ENCODE peak calls at places on chromosomes 13 and 19, in five cellular contexts. W is stimulated activated CD4-positive, alpha-beta T cell treated with anti-CD3 and anti-CD28 coated beads, Interleukin-12 subunit alpha, Interleukin-12 subunit beta, amount 100 ng/mL, for 48 hours; Q is upper lobe of left lung; C is GM06990; O is iPS DF 19.7. G is an unnamed sample.

GRCh38 chr19:8304841-8305621 is 3.1 kb downstream of the CD320 start:
- DNase-seq in O (no peak), C (no peak), Q (peak), W (no peak), G (no peak)

GRCh38 chr19:55483681-55484361 is 1.2 kb upstream of the NAT14 start:
- DNase-seq in C (no peak), W (no peak), Q (peak), O (no peak), G (no peak)

GRCh38 chr13:30341815-30342570 is 34.6 kb upstream of the KATNAL1 start:
- DNase-seq in W (no peak), O (no peak), C (no peak), Q (no peak), G (peak)

GRCh38 chr19:2495130-2495641 is 19.3 kb downstream of the GADD45B start:
- DNase-seq in C (no peak), W (no peak), O (no peak), Q (peak), G (peak)

GRCh38 chr13:105814219-105814901 is 721.1 kb downstream of the EFNB2 start:
- DNase-seq in O (no peak), W (no peak), C (no peak), Q (no peak), G (no peak)

GRCh38 chr13:36804588-36804987 is 14.4 kb upstream of the RFXAP start:
- DNase-seq in O (no peak), Q (no peak), C (no peak), W (no peak), G (no peak)

GRCh38 chr19:33459220-33459619 is 62.4 kb downstream of the PEPD start:
- DNase-seq in O (no peak), C (no peak), W (no peak), Q (no peak), G (no peak)

GRCh38 chr13:111217661-111218060 is 102.6 kb downstream of the ARHGEF7 start:
- DNase-seq in C (no peak), W (no peak), Q (peak), O (no peak), G (no peak)

GRCh38 chr19:41694831-41695635 is 7.0 kb upstream of the CEACAM7 start:
- DNase-seq in W (no peak), O (no peak), C (no peak), Q (no peak), G (no peak)

GRCh38 chr13:29993716-29994488 is 143.5 kb upstream of the UBL3 start:
- DNase-seq in Q (peak), C (no peak), O (no peak), W (no peak), G (peak)

GRCh38 chr19:58372311-58373133 is 8.3 kb downstream of the ZNF837 start:
- DNase-seq in Q (no peak), W (no peak), O (no peak), C (no peak), G (no peak)

GRCh38 chr13:48263196-48263595 is 30.2 kb downstream of the ITM2B start:
- DNase-seq in O (no peak), C (no peak), Q (no peak), W (no peak), G (no peak)

GRCh38 chr13:105579821-105580707 is 955.4 kb downstream of the EFNB2 start:
- DNase-seq in C (no peak), O (no peak), Q (no peak), W (no peak), G (no peak)

GRCh38 chr19:47644743-47645499 is 36.0 kb downstream of the BICRA start:
- DNase-seq in C (no peak), W (no peak), O (no peak), Q (no peak), G (no peak)

GRCh38 chr19:33194884-33195710 is 967 bp downstream of the LRP3 start:
- DNase-seq in C (no peak), O (no peak), Q (peak), W (no peak), G (peak)

GRCh38 chr13:83498486-83499190 is 383.6 kb downstream of the SLITRK1 start:
- DNase-seq in C (no peak), O (no peak), W (no peak), Q (no peak), G (no peak)

GRCh38 chr13:78600317-78600899 is 2.9 kb downstream of the POU4F1 start:
- DNase-seq in C (no peak), W (no peak), O (no peak), Q (no peak), G (no peak)

GRCh38 chr13:19150712-19151228 is 30.9 kb downstream of the TUBA3C start:
- DNase-seq in C (no peak), Q (peak), W (no peak), O (no peak), G (no peak)

GRCh38 chr19:38425810-38426466 is at the start of gene RASGRP4:
- DNase-seq in O (no peak), W (peak), Q (no peak), C (peak), G (no peak)

GRCh38 chr13:110883539-110883938 is 31.3 kb downstream of the ANKRD10 start:
- DNase-seq in C (no peak), O (no peak), Q (no peak), W (no peak), G (no peak)

GRCh38 chr13:26784704-26785639 is 24.4 kb upstream of the GPR12 start:
- DNase-seq in O (no peak), W (no peak), C (no peak), Q (peak), G (no peak)

GRCh38 chr19:6828306-6828697 is 55.8 kb downstream of the VAV1 start:
- DNase-seq in O (no peak), C (no peak), W (no peak), Q (peak), G (no peak)

GRCh38 chr19:56869886-56870285 is 29.4 kb upstream of the PEG3 start:
- DNase-seq in W (no peak), C (no peak), O (no peak), Q (no peak), G (no peak)

GRCh38 chr13:113472355-113473025 is 18.0 kb downstream of the DCUN1D2 start:
- DNase-seq in W (no peak), Q (no peak), O (no peak), C (no peak), G (peak)

GRCh38 chr13:41502676-41503075 is 45.3 kb downstream of the RGCC start:
- DNase-seq in Q (no peak), C (peak), W (no peak), O (no peak), G (no peak)

GRCh38 chr19:722553-723101 is 13.9 kb downstream of the PALM start:
- DNase-seq in O (no peak), C (no peak), Q (peak), W (no peak), G (peak)

GRCh38 chr19:5128251-5128931 is 159.5 kb downstream of the KDM4B start:
- DNase-seq in O (no peak), C (no peak), W (no peak), Q (peak), G (peak)

GRCh38 chr13:68369739-68370138 is 1139.6 kb upstream of the PCDH9 start:
- DNase-seq in Q (no peak), C (no peak), W (no peak), O (no peak), G (no peak)

GRCh38 chr13:113146750-113147149 is 11.7 kb upstream of the PROZ start:
- DNase-seq in O (no peak), W (no peak), Q (no peak), C (no peak), G (no peak)

GRCh38 chr19:1811942-1812425 is at the start of gene ATP8B3:
- DNase-seq in O (no peak), Q (peak), W (peak), C (no peak), G (no peak)

GRCh38 chr19:7550987-7551761 is 15.7 kb downstream of the PNPLA6 start:
- DNase-seq in O (peak), W (no peak), C (no peak), Q (peak), G (peak)

GRCh38 chr13:98397221-98397620 is 179.7 kb downstream of the STK24 start:
- DNase-seq in C (no peak), W (no peak), O (no peak), Q (no peak), G (peak)

GRCh38 chr19:16168465-16169081 is 4.8 kb downstream of the CIB3 start:
- DNase-seq in W (no peak), C (no peak), Q (no peak), O (no peak), G (no peak)

GRCh38 chr13:101455863-101456262 is 3.4 kb downstream of the ITGBL1 start:
- DNase-seq in O (no peak), C (no peak), Q (no peak), W (no peak), G (peak)